ENCODE peak calls at places on chromosomes 6 and 20, in five cellular contexts. V is NCI-H1436; A is mucosa of gallbladder; R is stimulated activated CD4-positive, alpha-beta T cell treated with anti-CD3 and anti-CD28 coated beads, Interleukin-1b, Interleukin-23, amount 100 ng/mL, for 48 hours; S is activated CD8-positive, alpha-beta T cell treated with anti-CD3 and anti-CD28 coated beads, Interleukin-2, amount 10 ng/mL, durations not matched to agents 7 days and 5 days. N is an unnamed sample.

GRCh38 chr6:40674170-40674569 is 87.0 kb upstream of the LRFN2 start:
- DNase-seq in V (no peak), A (no peak), R (no peak), S (no peak), N (no peak)

GRCh38 chr20:8315639-8316573 is 183.8 kb downstream of the PLCB1 start:
- DNase-seq in V (peak; percentile 4), A (no peak), R (no peak), S (no peak), N (no peak)

GRCh38 chr6:140318408-140318807 is 944.0 kb upstream of the CITED2 start:
- DNase-seq in V (no peak), A (no peak), R (no peak), S (no peak), N (no peak)

GRCh38 chr6:41639556-41640371 is 1.5 kb downstream of the MDFI start:
- DNase-seq in V (no peak), A (no peak), R (no peak), S (no peak), N (no peak)

GRCh38 chr6:17057322-17057721 is 44.5 kb upstream of the STMND1 start:
- DNase-seq in V (no peak), A (no peak), R (no peak), S (no peak), N (no peak)

GRCh38 chr6:43669050-43669921 is 18.3 kb downstream of the MRPS18A start:
- DNase-seq in V (no peak), A (peak; percentile 46), R (no peak), S (no peak), N (no peak)

GRCh38 chr6:20885076-20885475 is 350.8 kb downstream of the CDKAL1 start:
- DNase-seq in V (no peak), A (no peak), R (no peak), S (no peak), N (no peak)

GRCh38 chr6:44092312-44092884 is 34.9 kb downstream of the MRPL14 start:
- DNase-seq in V (no peak), A (no peak), R (no peak), S (no peak), N (no peak)

GRCh38 chr6:12313992-12314589 is 23.9 kb downstream of the EDN1 start:
- DNase-seq in V (no peak), A (peak; percentile 80), R (no peak), S (no peak), N (no peak)

GRCh38 chr20:44601801-44602204 is 19.4 kb downstream of the PKIG start:
- DNase-seq in V (no peak), A (peak; percentile 62), R (no peak), S (no peak), N (no peak)

GRCh38 chr6:82612475-82612874 is 248.9 kb downstream of the TPBG start:
- DNase-seq in V (peak; percentile 19), A (no peak), R (no peak), S (no peak), N (no peak)

GRCh38 chr6:136866872-136867416 is 44.6 kb downstream of the PEX7 start:
- DNase-seq in V (no peak), A (no peak), R (no peak), S (no peak), N (no peak)

GRCh38 chr20:15576401-15576800 is 996.8 kb downstream of the KIF16B start:
- DNase-seq in V (no peak), A (no peak), R (no peak), S (no peak), N (no peak)

GRCh38 chr6:74749211-74750142 is 456.4 kb downstream of the COL12A1 start:
- DNase-seq in V (no peak), A (no peak), R (no peak), S (no peak), N (no peak)

GRCh38 chr6:54633601-54634000 is 213.0 kb upstream of the FAM83B start:
- DNase-seq in V (no peak), A (no peak), R (no peak), S (no peak), N (no peak)

GRCh38 chr6:34425132-34425497 is 754 bp downstream of the RPS10 start:
- DNase-seq in V (no peak), A (no peak), R (no peak), S (peak; percentile 32), N (no peak)

GRCh38 chr6:73696990-73697651 is 1.1 kb downstream of the CD109 start:
- DNase-seq in V (no peak), A (no peak), R (no peak), S (no peak), N (no peak)

N was measured in DMS79 treated with DMSO at 0.1 percent for 48 hours.